ENCODE peak calls at places on chromosomes 13 and 19, in five cellular contexts. D, U, Z, M and F are unnamed samples. For H3K36me3, the result is how much of the 10 kb centered on the place peaks cover.

GRCh38 chr13:113982296-113982661 is 8.4 kb upstream of the C13orf46 start:
- DNase-seq in D (no peak), M (no peak), Z (no peak), U (no peak), F (no peak)

GRCh38 chr13:32905864-32906180 is 110.4 kb upstream of the KL start:
- DNase-seq in D (no peak), M (no peak), Z (no peak), U (no peak), F (no peak)

GRCh38 chr13:21739771-21740170 is 68.9 kb downstream of the FGF9 start:
- DNase-seq in M (no peak), Z (no peak), U (no peak), D (no peak), F (no peak)

GRCh38 chr13:43564941-43565340 is 221.8 kb downstream of the ENOX1 start:
- DNase-seq in U (no peak), Z (no peak), M (no peak), D (no peak), F (no peak)

GRCh38 chr13:20633802-20634201 is 66.8 kb downstream of the IFT88 start:
- DNase-seq in U (peak), D (no peak), Z (no peak), M (no peak), F (peak)

GRCh38 chr13:39577833-39578232 is 25.2 kb downstream of the LHFPL6 start:
- DNase-seq in U (no peak), Z (no peak), D (no peak), M (no peak), F (peak)

GRCh38 chr19:39160889-39161672 is 35.5 kb downstream of the PAK4 start:
- DNase-seq in D (no peak), Z (no peak), M (no peak), U (peak), F (peak)

GRCh38 chr13:111549464-111549863 is 229.0 kb downstream of the TEX29 start:
- DNase-seq in Z (no peak), M (no peak), U (no peak), D (no peak), F (no peak)

GRCh38 chr19:31054430-31054829 is 294.8 kb downstream of the TSHZ3 start:
- DNase-seq in U (no peak), Z (peak), D (no peak), M (peak), F (peak)

GRCh38 chr13:48730971-48731658 is 77.4 kb downstream of the CYSLTR2 start:
- DNase-seq in U (peak), M (no peak), Z (no peak), D (no peak), F (peak)

GRCh38 chr13:113792236-113792770 is 33.3 kb downstream of the TMEM255B start:
- DNase-seq in D (no peak), M (no peak), U (no peak), Z (no peak), F (no peak)

GRCh38 chr13:50847501-50847900 is 4.0 kb upstream of the DLEU7 start:
- DNase-seq in Z (no peak), D (no peak), M (no peak), U (no peak), F (no peak)

GRCh38 chr13:61954092-61954491 is 538.4 kb upstream of the PCDH20 start:
- DNase-seq in M (peak), Z (no peak), U (peak), D (no peak), F (peak)

GRCh38 chr13:113922412-113923118 is 51.3 kb downstream of the C13orf46 start:
- DNase-seq in U (no peak), D (peak), Z (no peak), M (no peak), F (no peak)

GRCh38 chr13:21047591-21048282 is 13.6 kb downstream of the LATS2 start:
- DNase-seq in M (no peak), U (no peak), D (no peak), Z (no peak), F (no peak)

GRCh38 chr19:45601524-45602522 is at the start of gene GPR4:
- DNase-seq in D (no peak), M (peak), U (peak), Z (no peak), F (no peak)
- H3K4me3 ChIP-seq in D (peak), M (no peak), U (peak), Z (peak), F (no peak)

GRCh38 chr19:10256551-10256950 is 4.5 kb downstream of the MRPL4 start:
- DNase-seq in Z (no peak), D (no peak), U (no peak), M (no peak), F (no peak)

GRCh38 chr19:10256970-10257615 is 5.1 kb downstream of the MRPL4 start:
- DNase-seq in D (no peak), Z (no peak), M (no peak), U (no peak), F (no peak)

GRCh38 chr19:10254244-10254643 is 2.2 kb downstream of the MRPL4 start:
- DNase-seq in D (no peak), M (no peak), U (no peak), Z (no peak), F (no peak)

GRCh38 chr19:10252707-10253106 is 693 bp downstream of the MRPL4 start:
- DNase-seq in M (no peak), D (no peak), Z (no peak), U (no peak), F (no peak)

GRCh38 chr19:10255358-10255757 is 3.3 kb downstream of the MRPL4 start:
- DNase-seq in D (no peak), Z (no peak), U (no peak), M (no peak), F (no peak)
- H3K36me3 ChIP-seq in D (under half), Z (under half), U (under half), M (under half), F (under half)

DNA sequence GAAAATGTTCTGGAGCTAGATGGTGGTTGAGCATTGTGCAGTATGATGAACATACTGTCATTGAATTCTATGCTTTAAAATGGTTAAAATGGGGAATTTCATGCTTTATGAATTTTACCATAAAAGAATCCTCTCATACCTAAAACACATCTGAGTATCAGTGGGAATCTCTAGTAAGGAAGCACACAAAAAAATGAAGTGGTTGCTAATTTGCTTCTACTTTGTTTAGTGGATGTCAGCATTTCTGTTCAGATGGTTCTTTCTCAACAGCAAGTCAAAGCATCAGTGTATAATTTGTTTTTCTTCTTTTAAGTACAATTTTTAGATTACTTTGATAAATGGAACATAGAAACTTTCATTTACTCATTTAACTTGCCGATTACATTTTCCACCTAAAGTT is 52.1 kb upstream of the AKAP11 start:
- DNase-seq in U (no peak), Z (no peak), M (no peak), D (no peak), F (no peak)
- TF ChIP-seq CTCF in U (no peak), Z (no peak), M (no peak), D (no peak), F (no peak)

GRCh38 chr13:106372199-106373160 is 163.0 kb downstream of the EFNB2 start:
- DNase-seq in Z (no peak), D (no peak), U (no peak), M (no peak), F (peak)
- H3K4me3 ChIP-seq in Z (no peak), D (no peak), U (no peak), M (no peak), F (no peak)

DNA sequence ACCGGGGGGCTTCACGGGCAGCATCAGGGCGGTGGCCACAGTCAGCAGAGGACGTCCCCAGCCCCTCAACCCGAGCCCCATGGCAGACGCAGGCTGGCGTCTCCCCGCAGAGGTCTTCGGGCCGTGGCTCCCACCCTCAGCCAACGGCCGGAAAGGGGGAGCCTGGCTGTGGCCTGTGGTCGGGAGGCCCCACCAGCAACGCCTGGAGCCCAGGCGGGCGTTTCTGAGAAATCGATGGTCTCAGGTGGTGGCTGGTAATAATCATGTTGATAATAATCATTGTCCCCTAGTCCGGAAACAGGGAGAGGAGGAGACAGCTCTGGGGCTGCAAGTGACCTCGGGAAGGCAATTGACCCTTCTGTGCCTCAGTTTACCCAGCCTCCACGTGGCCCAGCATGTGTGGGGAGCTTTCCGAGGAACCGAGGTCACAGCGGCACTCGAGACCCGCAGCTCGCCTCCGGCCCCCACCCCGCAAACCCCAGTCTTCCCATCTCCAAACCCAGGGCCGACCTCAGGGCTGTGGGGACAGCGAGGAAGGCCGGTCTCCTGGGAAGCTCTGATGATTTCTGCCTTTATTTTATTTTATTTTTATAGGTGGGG is at the start of gene PRSS57:
- DNase-seq in D (no peak), M (no peak), U (no peak), Z (no peak), F (no peak)
- H3K36me3 ChIP-seq in D (under half), M (under half), U (under half), Z (under half), F (under half)

GRCh38 chr13:45327253-45327954 is 13.6 kb downstream of the TPT1 start:
- DNase-seq in D (no peak), Z (no peak), M (no peak), U (peak), F (no peak)
- TF ChIP-seq CTCF in D (no peak), Z (no peak), M (no peak), U (no peak), F (no peak)

DNA sequence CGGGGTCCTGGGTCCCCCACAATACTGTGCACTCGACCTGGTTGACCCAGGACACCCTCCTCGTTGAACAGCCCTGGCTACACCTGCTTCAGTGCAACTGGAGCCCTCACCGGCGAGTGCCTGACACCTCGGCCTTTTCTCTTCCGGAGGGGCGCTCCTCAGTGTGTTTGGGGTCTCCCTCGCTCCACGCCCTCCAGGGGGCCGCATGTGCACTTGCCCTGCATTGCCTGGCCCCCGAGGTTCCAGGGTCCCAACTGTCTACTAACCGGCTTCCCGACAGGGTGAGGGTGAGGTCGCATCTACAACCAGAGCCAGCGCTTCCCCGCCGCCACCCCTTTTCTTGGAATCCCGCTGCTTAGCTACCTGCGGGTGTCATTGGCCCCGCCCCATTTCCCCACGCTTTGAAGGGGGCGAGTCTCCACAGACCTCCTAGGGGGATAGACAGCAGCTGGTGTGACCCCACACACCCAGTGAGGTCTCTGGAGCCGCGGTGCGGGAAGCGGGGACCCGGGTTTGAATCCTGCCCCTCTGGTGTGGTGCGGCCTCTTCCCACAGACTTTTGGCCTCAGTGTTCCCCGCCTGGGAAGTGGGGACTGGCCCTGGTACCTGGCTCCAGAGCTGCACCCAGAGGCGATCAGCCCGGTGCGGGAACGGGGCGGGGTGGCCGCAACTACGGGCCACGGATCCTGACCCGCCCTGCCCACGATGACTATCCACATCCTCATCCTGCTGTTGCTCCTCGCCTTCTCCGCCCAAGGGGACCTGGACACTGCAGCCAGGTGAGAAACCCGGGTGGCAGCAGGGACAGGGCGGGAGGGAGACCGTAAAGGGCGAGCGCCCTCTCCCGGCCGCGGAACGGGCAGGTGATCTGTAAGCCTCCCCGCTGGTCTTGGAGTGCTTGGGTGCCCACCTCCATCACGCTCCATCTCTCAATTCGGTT is at the start of gene ADM5:
- DNase-seq in M (peak), Z (no peak), D (no peak), U (peak), F (peak)
- H3K4me3 ChIP-seq in M (peak), Z (peak), D (peak), U (peak), F (peak)

DNA sequence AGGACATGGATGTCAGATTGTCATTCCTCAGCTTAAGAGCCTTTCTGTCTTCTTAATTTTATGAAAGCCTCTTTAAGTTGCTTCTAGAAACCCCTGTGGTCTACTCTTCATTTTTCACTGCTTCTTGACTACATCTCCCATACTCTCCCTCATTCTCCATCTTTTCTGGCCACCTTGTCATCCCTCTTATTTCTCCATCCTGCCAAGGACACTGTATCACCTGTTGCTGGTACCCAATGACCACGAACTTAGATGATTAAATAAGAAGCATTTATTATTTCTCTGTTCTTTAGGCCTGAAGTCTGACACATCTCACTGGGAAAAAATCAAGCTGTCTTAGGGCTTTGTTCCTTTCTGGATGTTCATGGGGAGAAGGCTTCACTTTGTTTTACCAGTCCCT is 9.2 kb downstream of the ZNF223 start:
- DNase-seq in Z (no peak), M (no peak), U (no peak), D (no peak), F (no peak)
- H3K36me3 ChIP-seq in Z (half or more), M (half or more), U (under half), D (under half), F (under half)

DNA sequence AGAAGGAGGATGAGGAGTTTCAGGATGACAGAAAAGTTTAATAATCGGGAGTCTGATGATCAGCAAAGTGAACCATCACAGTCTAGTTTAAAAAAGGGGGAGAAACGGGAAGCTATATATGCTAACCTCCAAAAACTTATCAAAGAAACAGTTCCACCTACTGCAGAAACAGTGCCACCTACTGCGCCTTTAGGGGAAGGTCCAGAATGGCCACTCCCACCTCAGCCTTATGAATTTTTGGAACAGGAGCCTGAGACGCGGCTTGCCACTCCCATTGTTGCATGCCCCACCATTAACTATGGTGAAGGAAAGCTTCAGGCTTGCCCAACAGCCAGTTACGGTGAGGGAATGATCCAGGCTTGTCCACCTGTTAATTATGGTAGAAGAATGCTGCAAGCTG is 929.0 kb downstream of the SLITRK6 start:
- DNase-seq in Z (no peak), D (no peak), M (no peak), U (peak), F (peak)
- TF ChIP-seq CTCF in Z (no peak), D (no peak), M (peak), U (peak), F (peak)

GRCh38 chr13:28094311-28094710 is 6.1 kb downstream of the FLT3 start:
- DNase-seq in M (no peak), U (no peak), D (no peak), Z (no peak), F (no peak)

GRCh38 chr13:28100149-28101121 is at the start of gene FLT3:
- DNase-seq in D (no peak), U (peak), M (peak), Z (peak), F (no peak)

GRCh38 chr13:28097503-28097902 is 2.9 kb downstream of the FLT3 start:
- DNase-seq in M (no peak), U (peak), D (no peak), Z (no peak), F (no peak)

GRCh38 chr13:28093871-28094270 is 6.5 kb downstream of the FLT3 start:
- DNase-seq in D (no peak), Z (no peak), U (no peak), M (no peak), F (no peak)

GRCh38 chr13:28099396-28100148 is 804 bp downstream of the FLT3 start:
- DNase-seq in Z (no peak), M (no peak), U (no peak), D (no peak), F (no peak)
- H3K4me3 ChIP-seq in Z (peak), M (peak), U (no peak), D (no peak), F (no peak)